ENCODE peak calls at places on chromosome 2, in eight cellular contexts. One of them, this sample, is unnamed. For H3K9me3 and H3K4me1, the result is how much of the 10 kb centered on the place peaks cover.

GRCh38 chr2:227888289-227888688 is 16.9 kb downstream of the DAW1 start:
- DNase-seq in suprapubic skin: no peak
- DNase-seq in tibial artery: no peak
- DNase-seq in transverse colon: peak
- DNase-seq in pancreas: no peak
- DNase-seq in GM23248: peak
- DNase-seq in upper lobe of right lung: peak
- DNase-seq in IMR-90: no peak
- DNase-seq in this sample: no peak

GRCh38 chr2:172951554-172951953 is 124.1 kb upstream of the MAP3K20 start:
- DNase-seq in GM23248: no peak
- DNase-seq in transverse colon: no peak
- DNase-seq in tibial artery: no peak
- DNase-seq in suprapubic skin: no peak
- DNase-seq in IMR-90: no peak
- DNase-seq in pancreas: no peak
- DNase-seq in upper lobe of right lung: no peak
- DNase-seq in this sample: no peak

GRCh38 chr2:168907940-168908662 is 7.0 kb downstream of the G6PC2 start:
- DNase-seq in pancreas: no peak
- DNase-seq in upper lobe of right lung: no peak
- DNase-seq in suprapubic skin: no peak
- DNase-seq in transverse colon: no peak
- DNase-seq in GM23248: no peak
- DNase-seq in tibial artery: no peak
- DNase-seq in IMR-90: no peak
- DNase-seq in this sample: no peak

GRCh38 chr2:232850039-232850438 is 20.0 kb upstream of the SNORC start:
- DNase-seq in pancreas: no peak
- DNase-seq in upper lobe of right lung: no peak
- DNase-seq in IMR-90: no peak
- DNase-seq in GM23248: no peak
- DNase-seq in tibial artery: no peak
- DNase-seq in transverse colon: no peak
- DNase-seq in suprapubic skin: no peak
- DNase-seq in this sample: no peak

GRCh38 chr2:40315684-40316083 is 136.2 kb downstream of the SLC8A1 start:
- DNase-seq in suprapubic skin: no peak
- DNase-seq in transverse colon: no peak
- DNase-seq in upper lobe of right lung: no peak
- DNase-seq in tibial artery: peak
- DNase-seq in GM23248: peak
- DNase-seq in pancreas: no peak
- DNase-seq in IMR-90: peak
- DNase-seq in this sample: no peak

GRCh38 chr2:85585781-85586105 is 1.5 kb downstream of the VAMP5 start:
- DNase-seq in pancreas: no peak
- DNase-seq in IMR-90: peak
- DNase-seq in tibial artery: no peak
- DNase-seq in suprapubic skin: no peak
- DNase-seq in upper lobe of right lung: no peak
- DNase-seq in GM23248: peak
- DNase-seq in transverse colon: no peak
- DNase-seq in this sample: no peak

GRCh38 chr2:218853766-218854165 is 5.8 kb upstream of the WNT6 start:
- DNase-seq in suprapubic skin: peak
- DNase-seq in IMR-90: peak
- DNase-seq in GM23248: peak
- DNase-seq in upper lobe of right lung: no peak
- DNase-seq in transverse colon: no peak
- DNase-seq in tibial artery: no peak
- DNase-seq in pancreas: no peak
- DNase-seq in this sample: no peak

GRCh38 chr2:8158714-8159113 is 523.1 kb upstream of the ID2 start:
- DNase-seq in upper lobe of right lung: no peak
- DNase-seq in pancreas: no peak
- DNase-seq in tibial artery: no peak
- DNase-seq in suprapubic skin: no peak
- DNase-seq in transverse colon: no peak
- DNase-seq in GM23248: no peak
- DNase-seq in IMR-90: no peak
- DNase-seq in this sample: no peak

GRCh38 chr2:152468832-152469692 is 134.1 kb downstream of the FMNL2 start:
- DNase-seq in tibial artery: no peak
- DNase-seq in upper lobe of right lung: no peak
- DNase-seq in transverse colon: peak
- DNase-seq in IMR-90: peak
- DNase-seq in suprapubic skin: no peak
- DNase-seq in pancreas: no peak
- DNase-seq in GM23248: no peak
- DNase-seq in this sample: no peak

GRCh38 chr2:28576714-28577113 is 80.9 kb downstream of the PLB1 start:
- DNase-seq in IMR-90: no peak
- DNase-seq in suprapubic skin: no peak
- DNase-seq in pancreas: no peak
- DNase-seq in transverse colon: no peak
- DNase-seq in tibial artery: no peak
- DNase-seq in GM23248: no peak
- DNase-seq in upper lobe of right lung: no peak
- DNase-seq in this sample: no peak

GRCh38 chr2:1591978-1592907 is 152.1 kb downstream of the PXDN start:
- DNase-seq in GM23248: peak
- DNase-seq in transverse colon: peak
- DNase-seq in upper lobe of right lung: peak
- DNase-seq in tibial artery: peak
- DNase-seq in suprapubic skin: no peak
- DNase-seq in pancreas: no peak
- DNase-seq in IMR-90: peak
- DNase-seq in this sample: peak

GRCh38 chr2:53018830-53019425 is 748.7 kb upstream of the CHAC2 start:
- DNase-seq in pancreas: no peak
- DNase-seq in IMR-90: peak
- DNase-seq in tibial artery: no peak
- DNase-seq in suprapubic skin: no peak
- DNase-seq in transverse colon: no peak
- DNase-seq in GM23248: no peak
- DNase-seq in upper lobe of right lung: no peak
- DNase-seq in this sample: no peak

GRCh38 chr2:160566717-160567116 is 73.1 kb upstream of the RBMS1 start:
- DNase-seq in tibial artery: no peak
- DNase-seq in pancreas: no peak
- DNase-seq in IMR-90: peak
- DNase-seq in GM23248: peak
- DNase-seq in suprapubic skin: no peak
- DNase-seq in upper lobe of right lung: no peak
- DNase-seq in transverse colon: no peak
- DNase-seq in this sample: no peak

DNA sequence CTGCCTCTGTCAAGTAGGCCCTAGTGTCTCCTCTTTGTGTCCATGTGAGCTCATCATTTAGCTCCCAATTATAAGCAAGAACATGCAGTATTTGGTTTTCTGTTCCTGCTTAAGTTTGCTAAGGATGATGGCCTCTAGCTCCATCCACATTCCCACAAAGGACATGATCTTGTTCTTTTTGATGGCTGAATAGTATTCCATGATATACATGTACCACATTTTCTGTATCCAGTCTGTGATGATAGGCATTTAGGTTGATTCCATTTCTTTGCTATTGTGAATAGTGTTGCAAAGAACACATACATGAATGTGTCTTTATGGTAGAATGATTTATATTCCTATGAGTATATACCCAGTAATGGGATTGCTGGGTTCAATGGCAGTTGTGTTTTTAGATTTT is 263.2 kb downstream of the PARD3B start:
- DNase-seq in upper lobe of right lung: no peak
- DNase-seq in GM23248: no peak
- DNase-seq in tibial artery: no peak
- DNase-seq in IMR-90: no peak
- DNase-seq in transverse colon: no peak
- DNase-seq in suprapubic skin: no peak
- DNase-seq in pancreas: no peak
- DNase-seq in this sample: no peak
- H3K9me3 ChIP-seq in upper lobe of right lung: under half
- H3K9me3 ChIP-seq in GM23248: under half
- H3K9me3 ChIP-seq in tibial artery: under half
- H3K9me3 ChIP-seq in IMR-90: under half
- H3K9me3 ChIP-seq in transverse colon: under half
- H3K9me3 ChIP-seq in suprapubic skin: under half
- H3K9me3 ChIP-seq in pancreas: under half
- H3K9me3 ChIP-seq in this sample: under half

GRCh38 chr2:182628901-182629300 is 87.2 kb upstream of the DNAJC10 start:
- DNase-seq in suprapubic skin: no peak
- DNase-seq in GM23248: no peak
- DNase-seq in transverse colon: no peak
- DNase-seq in tibial artery: no peak
- DNase-seq in IMR-90: no peak
- DNase-seq in pancreas: no peak
- DNase-seq in upper lobe of right lung: no peak
- DNase-seq in this sample: no peak

GRCh38 chr2:182621810-182622209 is 94.2 kb upstream of the DNAJC10 start:
- DNase-seq in GM23248: no peak
- DNase-seq in upper lobe of right lung: no peak
- DNase-seq in suprapubic skin: no peak
- DNase-seq in IMR-90: no peak
- DNase-seq in transverse colon: no peak
- DNase-seq in tibial artery: no peak
- DNase-seq in pancreas: no peak
- DNase-seq in this sample: no peak

GRCh38 chr2:182631299-182631698 is 84.8 kb upstream of the DNAJC10 start:
- DNase-seq in GM23248: no peak
- DNase-seq in tibial artery: no peak
- DNase-seq in pancreas: no peak
- DNase-seq in upper lobe of right lung: no peak
- DNase-seq in suprapubic skin: no peak
- DNase-seq in transverse colon: no peak
- DNase-seq in IMR-90: no peak
- DNase-seq in this sample: no peak

GRCh38 chr2:182622231-182622630 is 93.8 kb upstream of the DNAJC10 start:
- DNase-seq in tibial artery: no peak
- DNase-seq in suprapubic skin: no peak
- DNase-seq in pancreas: no peak
- DNase-seq in GM23248: no peak
- DNase-seq in upper lobe of right lung: no peak
- DNase-seq in transverse colon: no peak
- DNase-seq in IMR-90: peak
- DNase-seq in this sample: no peak

DNA sequence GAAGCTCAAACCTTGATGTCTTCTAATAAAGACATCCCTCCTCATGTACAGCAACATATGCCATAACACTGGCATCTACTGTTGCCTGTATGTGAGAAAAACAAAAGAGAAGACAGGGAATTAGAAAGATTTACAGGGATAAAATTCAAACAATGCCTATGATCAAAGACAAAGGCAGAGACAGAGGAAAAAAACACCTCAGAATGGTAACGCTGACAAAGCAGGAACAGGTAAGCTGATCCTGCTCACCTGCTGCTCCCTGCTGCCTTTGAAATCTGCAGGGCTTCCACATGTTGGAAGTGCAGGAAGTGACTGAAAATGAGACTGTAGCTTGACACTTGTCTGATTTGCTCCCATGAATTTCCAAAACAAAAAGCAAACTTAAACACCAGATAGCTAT is 90.2 kb upstream of the DNAJC10 start:
- DNase-seq in GM23248: no peak
- DNase-seq in tibial artery: no peak
- DNase-seq in suprapubic skin: no peak
- DNase-seq in IMR-90: no peak
- DNase-seq in pancreas: no peak
- DNase-seq in upper lobe of right lung: no peak
- DNase-seq in transverse colon: no peak
- DNase-seq in this sample: no peak
- H3K4me3 ChIP-seq in GM23248: no peak
- H3K4me3 ChIP-seq in tibial artery: no peak
- H3K4me3 ChIP-seq in suprapubic skin: no peak
- H3K4me3 ChIP-seq in IMR-90: no peak
- H3K4me3 ChIP-seq in pancreas: no peak
- H3K4me3 ChIP-seq in upper lobe of right lung: no peak
- H3K4me3 ChIP-seq in transverse colon: no peak
- H3K4me3 ChIP-seq in this sample: no peak

GRCh38 chr2:239669181-239669898 is 268.5 kb upstream of the HDAC4 start:
- DNase-seq in IMR-90: no peak
- DNase-seq in upper lobe of right lung: peak
- DNase-seq in transverse colon: no peak
- DNase-seq in tibial artery: no peak
- DNase-seq in GM23248: no peak
- DNase-seq in pancreas: no peak
- DNase-seq in suprapubic skin: no peak
- DNase-seq in this sample: no peak
- H3K4me1 ChIP-seq in IMR-90: under half
- H3K4me1 ChIP-seq in upper lobe of right lung: under half
- H3K4me1 ChIP-seq in transverse colon: under half
- H3K4me1 ChIP-seq in tibial artery: under half
- H3K4me1 ChIP-seq in GM23248: under half
- H3K4me1 ChIP-seq in pancreas: under half
- H3K4me1 ChIP-seq in suprapubic skin: under half
- H3K4me1 ChIP-seq in this sample: under half

GRCh38 chr2:125885340-125885739 is 770.6 kb upstream of the GYPC start:
- DNase-seq in suprapubic skin: no peak
- DNase-seq in tibial artery: no peak
- DNase-seq in upper lobe of right lung: no peak
- DNase-seq in pancreas: no peak
- DNase-seq in transverse colon: no peak
- DNase-seq in GM23248: no peak
- DNase-seq in IMR-90: no peak
- DNase-seq in this sample: no peak

DNA sequence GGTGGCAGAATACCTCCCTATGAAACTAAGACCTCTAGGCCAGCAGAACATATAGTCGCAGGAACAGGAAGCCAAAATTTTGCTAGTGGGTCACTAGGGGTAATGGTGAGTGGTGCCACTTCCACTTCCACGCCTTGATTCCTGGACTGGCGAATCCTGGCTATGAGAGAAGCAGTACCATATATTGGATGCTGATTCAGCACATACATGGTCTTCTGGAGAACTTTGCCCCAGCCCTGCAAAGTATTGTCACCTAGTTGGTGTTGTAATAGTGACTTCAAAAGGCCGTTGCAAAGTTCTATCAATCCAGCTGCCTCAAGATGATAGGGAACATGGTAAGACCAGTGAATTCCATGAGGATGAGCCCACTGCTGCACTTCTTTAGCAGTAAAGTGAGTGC is 769.8 kb upstream of the GYPC start:
- DNase-seq in IMR-90: no peak
- DNase-seq in suprapubic skin: no peak
- DNase-seq in transverse colon: no peak
- DNase-seq in upper lobe of right lung: no peak
- DNase-seq in pancreas: no peak
- DNase-seq in tibial artery: no peak
- DNase-seq in GM23248: no peak
- DNase-seq in this sample: no peak
- H3K9me3 ChIP-seq in IMR-90: under half
- H3K9me3 ChIP-seq in suprapubic skin: under half
- H3K9me3 ChIP-seq in transverse colon: under half
- H3K9me3 ChIP-seq in upper lobe of right lung: under half
- H3K9me3 ChIP-seq in pancreas: under half
- H3K9me3 ChIP-seq in tibial artery: under half
- H3K9me3 ChIP-seq in GM23248: under half
- H3K9me3 ChIP-seq in this sample: under half

GRCh38 chr2:57759822-57760300 is 286.7 kb upstream of the VRK2 start:
- DNase-seq in pancreas: peak
- DNase-seq in suprapubic skin: peak
- DNase-seq in transverse colon: peak
- DNase-seq in IMR-90: peak
- DNase-seq in upper lobe of right lung: peak
- DNase-seq in tibial artery: peak
- DNase-seq in GM23248: peak
- DNase-seq in this sample: peak
- H3K4me3 ChIP-seq in pancreas: no peak
- H3K4me3 ChIP-seq in suprapubic skin: peak
- H3K4me3 ChIP-seq in transverse colon: no peak
- H3K4me3 ChIP-seq in IMR-90: no peak
- H3K4me3 ChIP-seq in upper lobe of right lung: peak
- H3K4me3 ChIP-seq in tibial artery: no peak
- H3K4me3 ChIP-seq in GM23248: peak
- H3K4me3 ChIP-seq in this sample: no peak